ENCODE peak calls at places on chromosomes 7 and 10, in five cellular contexts. M is EL, K is SHP77, J is mesendoderm, G is endothelial cell. B is an unnamed sample.

GRCh38 chr10:101041252-101041761 is 10.3 kb downstream of the SFXN3 start:
- DNase-seq in G (peak; percentile 77), M (peak; percentile 87), J (peak; percentile 90), K (peak; percentile 59), B (no peak)

GRCh38 chr10:119364941-119365340 is 157.6 kb downstream of the GRK5 start:
- DNase-seq in M (no peak), K (no peak), G (no peak), J (no peak), B (no peak)

GRCh38 chr7:98238076-98238475 is 14.0 kb downstream of the TECPR1 start:
- DNase-seq in G (no peak), M (no peak), K (no peak), J (no peak), B (no peak)

GRCh38 chr7:41760293-41760692 is 57.4 kb upstream of the INHBA start:
- DNase-seq in J (no peak), G (no peak), M (no peak), K (no peak), B (no peak)

GRCh38 chr7:158353606-158354570 is 233.7 kb downstream of the PTPRN2 start:
- DNase-seq in G (no peak), K (peak; percentile 24), J (peak; percentile 81), M (no peak), B (peak; percentile 62)

GRCh38 chr7:128353189-128353588 is 8.3 kb downstream of the PRRT4 start:
- DNase-seq in M (no peak), J (no peak), K (no peak), G (no peak), B (no peak)

GRCh38 chr7:4216016-4216415 is 466.1 kb upstream of the FOXK1 start:
- DNase-seq in J (no peak), K (no peak), M (no peak), G (no peak), B (no peak)

GRCh38 chr7:29341156-29341555 is 146.6 kb downstream of the CHN2 start:
- DNase-seq in G (no peak), K (no peak), M (no peak), J (no peak), B (no peak)

GRCh38 chr10:87622290-87623004 is 37.2 kb upstream of the PAPSS2 start:
- DNase-seq in J (peak; percentile 49), G (no peak), M (no peak), K (no peak), B (no peak)

GRCh38 chr7:112064627-112065385 is 141.4 kb downstream of the DOCK4 start:
- DNase-seq in K (no peak), J (peak; percentile 67), M (no peak), G (no peak), B (no peak)

GRCh38 chr10:48505394-48506112 is 99.3 kb downstream of the ARHGAP22 start:
- DNase-seq in K (no peak), J (peak; percentile 74), G (no peak), M (no peak), B (peak; percentile 47)

GRCh38 chr10:75202321-75203096 is 8.1 kb upstream of the VDAC2 start:
- DNase-seq in G (no peak), K (no peak), M (peak; percentile 79), J (no peak), B (no peak)

GRCh38 chr7:89238156-89238555 is 442.6 kb upstream of the TEX47 start:
- DNase-seq in M (no peak), G (no peak), J (no peak), K (no peak), B (no peak)